ENCODE peak calls at places on chromosomes 5 and 9, in six cellular contexts. K is mesothelial cell of epicardium, I is lung, C is AG10803, M is fibroblast of mammary gland, X is psoas muscle. Z is an unnamed sample.
A peak's percentile ranks its signal among the peaks of the same experiment; 100 is the strongest.

GRCh38 chr5:153907170-153907775 is 131.4 kb downstream of the FAM114A2 start:
- DNase-seq in K (no peak), I (no peak), C (peak; percentile 86), M (peak; percentile 6), X (no peak), Z (no peak)

GRCh38 chr9:113650207-113651131 is 186.9 kb downstream of the RGS3 start:
- DNase-seq in K (no peak), I (no peak), C (peak; percentile 73), M (peak; percentile 54), X (no peak), Z (no peak)

GRCh38 chr5:84791153-84791552 is 406.5 kb upstream of the EDIL3 start:
- DNase-seq in K (no peak), I (no peak), C (no peak), M (no peak), X (no peak), Z (no peak)

GRCh38 chr5:150774145-150774544 is 4.4 kb upstream of the SMIM3 start:
- DNase-seq in K (no peak), I (no peak), C (peak; percentile 71), M (peak; percentile 95), X (no peak), Z (no peak)

GRCh38 chr9:21670374-21670773 is 132.1 kb upstream of the MTAP start:
- DNase-seq in K (no peak), I (no peak), C (no peak), M (no peak), X (no peak), Z (no peak)

GRCh38 chr9:89598926-89599325 is 5.9 kb upstream of the GADD45G start:
- DNase-seq in K (no peak), I (no peak), C (no peak), M (no peak), X (no peak), Z (peak; percentile 44)

GRCh38 chr5:82312373-82312856 is 34.3 kb upstream of the RPS23 start:
- DNase-seq in K (no peak), I (peak; percentile 46), C (peak; percentile 84), M (peak; percentile 82), X (peak; percentile 62), Z (no peak)

GRCh38 chr9:124284940-124285441 is 27.2 kb downstream of the NEK6 start:
- DNase-seq in K (no peak), I (no peak), C (peak; percentile 96), M (peak; percentile 57), X (no peak), Z (no peak)

GRCh38 chr5:20678814-20679298 is 690.9 kb upstream of the CDH18 start:
- DNase-seq in K (no peak), I (no peak), C (peak; percentile 52), M (peak; percentile 93), X (no peak), Z (no peak)

GRCh38 chr9:87184956-87185642 is 237.8 kb upstream of the GAS1 start:
- DNase-seq in K (no peak), I (no peak), C (peak; percentile 78), M (no peak), X (no peak), Z (no peak)

GRCh38 chr9:16771352-16771751 is 99.1 kb downstream of the BNC2 start:
- DNase-seq in K (no peak), I (no peak), C (no peak), M (no peak), X (no peak), Z (no peak)

GRCh38 chr9:90766736-90767135 is 34.9 kb upstream of the SYK start:
- DNase-seq in K (no peak), I (no peak), C (no peak), M (no peak), X (no peak), Z (no peak)

GRCh38 chr5:112417931-112418358 is 1.1 kb downstream of the EPB41L4A start:
- DNase-seq in K (no peak), I (peak; percentile 32), C (no peak), M (peak; percentile 18), X (peak; percentile 54), Z (no peak)

GRCh38 chr9:90854637-90855036 is 53.0 kb downstream of the SYK start:
- DNase-seq in K (no peak), I (no peak), C (no peak), M (no peak), X (no peak), Z (no peak)

DNA sequence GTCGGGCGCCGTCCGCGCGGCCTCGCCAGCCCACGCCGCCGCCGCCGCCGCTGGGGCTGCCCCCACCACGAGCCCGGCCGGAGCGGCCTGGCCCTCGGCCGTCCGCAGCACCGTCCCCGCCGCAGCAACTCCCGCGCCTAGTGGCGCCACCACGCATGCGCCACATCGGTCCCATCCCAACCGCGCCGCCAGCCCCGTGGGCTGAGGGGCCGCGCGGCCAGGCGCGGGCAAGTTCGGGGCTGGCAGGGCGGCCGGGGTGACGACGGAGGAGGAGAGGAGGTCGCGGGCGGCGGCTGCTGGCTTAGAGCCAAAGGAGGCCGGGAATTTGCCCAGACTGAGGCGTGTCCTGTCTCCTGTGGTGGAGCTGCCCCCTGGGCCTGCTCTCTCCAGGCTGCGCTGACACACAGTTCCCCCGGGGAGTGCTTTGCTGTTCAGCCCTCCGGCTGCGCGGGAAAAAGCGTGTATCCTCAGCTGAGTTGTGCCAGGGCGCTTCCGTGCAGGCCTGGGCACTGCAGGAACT is at the start of gene TUSC1:
- DNase-seq in K (no peak), I (peak; percentile 86), C (peak; percentile 83), M (peak; percentile 83), X (peak; percentile 90), Z (no peak)
- TF ChIP-seq CTCF in K (no peak), I (no peak), C (no peak), M (no peak), X (no peak), Z (no peak)

DNA sequence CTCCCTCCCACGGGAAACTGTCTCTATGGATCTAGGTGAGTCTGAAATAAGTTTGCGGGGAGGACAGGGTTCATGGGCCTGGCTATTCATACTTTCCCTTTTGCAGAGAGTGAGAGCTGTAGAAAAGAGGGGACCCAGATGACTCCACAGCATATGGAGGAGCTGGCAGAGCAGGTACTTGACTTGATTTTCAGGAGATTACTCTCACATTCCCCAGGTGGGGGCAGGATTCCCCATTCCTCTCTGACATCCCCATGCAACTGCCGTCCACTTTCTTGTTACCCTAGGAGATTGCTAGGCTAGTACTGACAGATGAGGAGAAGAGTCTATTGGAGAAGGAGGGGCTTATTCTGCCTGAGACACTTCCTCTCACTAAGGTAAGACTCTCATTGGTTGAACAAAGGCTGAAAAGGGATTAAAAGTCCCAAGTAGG is 659 bp downstream of the CREB3 start:
- DNase-seq in K (no peak), I (peak; percentile 51), C (peak; percentile 58), M (peak; percentile 60), X (no peak), Z (no peak)
- TF ChIP-seq CTCF in K (no peak), I (no peak), C (no peak), M (no peak), X (no peak), Z (no peak)

GRCh38 chr9:18824095-18824666 is 208.8 kb downstream of the SAXO1 start:
- DNase-seq in K (no peak), I (no peak), C (no peak), M (no peak), X (no peak), Z (no peak)
- TF ChIP-seq CTCF in K (no peak), I (no peak), C (peak; percentile 50), M (peak; percentile 11), X (no peak), Z (peak; percentile 39)

GRCh38 chr5:93289915-93290314 is 291.1 kb downstream of the NR2F1-AS1 start:
- DNase-seq in K (no peak), I (no peak), C (no peak), M (no peak), X (no peak), Z (no peak)
- TF ChIP-seq CTCF in K (no peak), I (no peak), C (no peak), M (no peak), X (no peak), Z (peak; percentile 20)

Z was measured in type B pancreatic cell.